ENCODE peak calls at places on chromosomes 6 and 20, in seven cellular contexts. L, X, I, J, F, O and Z are unnamed samples.

GRCh38 chr6:44630125-44631028 is 242.9 kb downstream of the CDC5L start:
- DNase-seq in J (no peak), I (peak), L (peak), X (peak), O (peak), F (peak), Z (no peak)

GRCh38 chr20:20664795-20665194 is 47.6 kb downstream of the RALGAPA2 start:
- DNase-seq in J (no peak), O (no peak), I (no peak), X (peak), F (peak), L (peak), Z (no peak)

GRCh38 chr20:47208534-47209174 is 147.8 kb downstream of the ZMYND8 start:
- DNase-seq in J (no peak), L (no peak), O (no peak), I (no peak), X (no peak), F (no peak), Z (no peak)

GRCh38 chr6:159828074-159828473 is 28.0 kb downstream of the PNLDC1 start:
- DNase-seq in X (no peak), I (no peak), L (no peak), F (no peak), J (no peak), O (no peak), Z (no peak)

GRCh38 chr6:139982652-139983051 is 608.2 kb upstream of the CITED2 start:
- DNase-seq in I (no peak), L (no peak), J (no peak), O (no peak), X (no peak), F (peak), Z (no peak)

GRCh38 chr6:110563711-110564110 is 87.3 kb upstream of the SLC22A16 start:
- DNase-seq in O (no peak), X (no peak), I (no peak), J (no peak), F (no peak), L (no peak), Z (peak)

GRCh38 chr6:74554041-74554440 is 651.8 kb downstream of the COL12A1 start:
- DNase-seq in J (no peak), I (no peak), L (no peak), F (no peak), X (no peak), O (no peak), Z (no peak)

GRCh38 chr20:24672181-24672880 is 202.9 kb downstream of the SYNDIG1 start:
- DNase-seq in J (peak), F (no peak), O (no peak), L (no peak), I (no peak), X (no peak), Z (no peak)

GRCh38 chr6:57173886-57174510 is 1.9 kb downstream of the BAG2 start:
- DNase-seq in L (peak), J (no peak), I (no peak), F (peak), X (no peak), O (no peak), Z (no peak)

GRCh38 chr6:139330841-139331500 is 39.2 kb upstream of the TXLNB start:
- DNase-seq in O (no peak), X (no peak), I (no peak), J (no peak), F (no peak), L (no peak), Z (no peak)

GRCh38 chr20:14717124-14718004 is 380.0 kb upstream of the FLRT3 start:
- DNase-seq in O (no peak), X (no peak), L (no peak), J (no peak), F (peak), I (no peak), Z (no peak)

GRCh38 chr6:38686270-38687042 is 16.5 kb downstream of the GLO1 start:
- DNase-seq in O (no peak), J (no peak), I (no peak), L (no peak), F (no peak), X (no peak), Z (no peak)

GRCh38 chr6:155414049-155414448 is 41.6 kb downstream of the NOX3 start:
- DNase-seq in O (no peak), L (no peak), F (no peak), X (no peak), I (no peak), J (no peak), Z (no peak)

GRCh38 chr6:144415014-144415413 is 129.9 kb downstream of the UTRN start:
- DNase-seq in F (no peak), L (no peak), X (no peak), I (no peak), J (no peak), O (no peak), Z (no peak)

GRCh38 chr6:107423474-107423873 is 35.9 kb downstream of the PDSS2 start:
- DNase-seq in O (no peak), I (no peak), L (no peak), J (no peak), X (no peak), F (no peak), Z (no peak)

GRCh38 chr20:53003420-53003819 is 31.3 kb downstream of the TSHZ2 start:
- DNase-seq in I (no peak), O (no peak), L (no peak), J (no peak), X (no peak), F (no peak), Z (no peak)

GRCh38 chr6:1993049-1993448 is 252.4 kb downstream of the GMDS start:
- DNase-seq in I (no peak), J (no peak), L (no peak), O (no peak), F (no peak), X (no peak), Z (no peak)

GRCh38 chr6:66376021-66376420 is 669.0 kb upstream of the EYS start:
- DNase-seq in O (no peak), F (no peak), J (no peak), X (no peak), I (no peak), L (no peak), Z (no peak)

GRCh38 chr6:27777126-27777525 is 135.1 kb downstream of the OR2B2 start:
- DNase-seq in F (no peak), I (no peak), O (no peak), L (no peak), J (no peak), X (no peak), Z (no peak)

GRCh38 chr20:39294137-39294725 is 332.1 kb downstream of the DHX35 start:
- DNase-seq in O (no peak), X (no peak), J (no peak), F (no peak), L (no peak), I (no peak), Z (no peak)

GRCh38 chr6:10613693-10614092 is 80.7 kb downstream of the C6orf52 start:
- DNase-seq in J (no peak), L (no peak), I (no peak), X (no peak), O (no peak), F (no peak), Z (no peak)

GRCh38 chr20:25046181-25046641 is 11.7 kb downstream of the ACSS1 start:
- DNase-seq in L (no peak), I (no peak), F (no peak), O (no peak), X (no peak), J (peak), Z (no peak)

GRCh38 chr20:38260378-38261053 is at the start of gene KIAA1755:
- DNase-seq in O (no peak), L (no peak), I (no peak), X (peak), J (peak), F (no peak), Z (peak)

GRCh38 chr6:68343901-68344300 is 291.2 kb upstream of the ADGRB3 start:
- DNase-seq in L (peak), F (peak), O (peak), J (no peak), I (no peak), X (peak), Z (no peak)